ENCODE peak calls at places on chromosome 18, in ten cellular contexts. X is NCI-H345; V is LoVo; L is kidney tubule cell; R is CD4-positive, alpha-beta T cell; H is OCI-M1; F is cardiac muscle cell; M is AG20443; D is stimulated activated CD8-positive, alpha-beta memory T cell treated with anti-CD3 and anti-CD28 coated beads, Interleukin-2, amount 100 ng/mL, for 48 hours; N is upper lobe of right lung. K is an unnamed sample.

GRCh38 chr18:21141678-21142422 is 30.2 kb upstream of the ROCK1 start:
- DNase-seq in X (no peak), V (no peak), L (no peak), R (no peak), H (no peak), F (peak), M (peak), D (no peak), N (no peak), K (no peak)

GRCh38 chr18:40932862-40933261 is 1022.2 kb upstream of the PIK3C3 start:
- DNase-seq in X (no peak), V (no peak), L (no peak), R (no peak), H (no peak), F (no peak), M (no peak), D (no peak), N (no peak), K (no peak)

GRCh38 chr18:53798516-53798915 is 426.0 kb downstream of the MBD2 start:
- DNase-seq in X (no peak), V (no peak), L (no peak), R (no peak), H (peak), F (no peak), M (no peak), D (no peak), N (no peak), K (no peak)

GRCh38 chr18:7950380-7951143 is 383.4 kb downstream of the PTPRM start:
- DNase-seq in X (no peak), V (peak), L (peak), R (no peak), H (no peak), F (no peak), M (peak), D (no peak), N (no peak), K (no peak)

GRCh38 chr18:666177-666576 is 8.7 kb downstream of the TYMS start:
- DNase-seq in X (no peak), V (no peak), L (no peak), R (no peak), H (peak), F (peak), M (no peak), D (no peak), N (no peak), K (no peak)

GRCh38 chr18:35389095-35389618 is 12.0 kb upstream of the ZNF396 start:
- DNase-seq in X (peak), V (no peak), L (peak), R (no peak), H (no peak), F (no peak), M (peak), D (no peak), N (no peak), K (no peak)

GRCh38 chr18:48667276-48668254 is 128.7 kb downstream of the CTIF start:
- DNase-seq in X (peak), V (no peak), L (peak), R (no peak), H (no peak), F (peak), M (no peak), D (no peak), N (peak), K (no peak)

GRCh38 chr18:75053028-75053624 is 155.8 kb downstream of the PTGR3 start:
- DNase-seq in X (no peak), V (no peak), L (no peak), R (no peak), H (no peak), F (no peak), M (no peak), D (no peak), N (peak), K (no peak)

GRCh38 chr18:49797995-49798394 is 15.3 kb downstream of the ACAA2 start:
- DNase-seq in X (no peak), V (no peak), L (no peak), R (no peak), H (no peak), F (no peak), M (no peak), D (no peak), N (no peak), K (no peak)

GRCh38 chr18:5275872-5276271 is 19.7 kb downstream of the ZBTB14 start:
- DNase-seq in X (no peak), V (no peak), L (no peak), R (no peak), H (no peak), F (no peak), M (no peak), D (no peak), N (no peak), K (no peak)

GRCh38 chr18:78238404-78239089 is 741.1 kb upstream of the SALL3 start:
- DNase-seq in X (no peak), V (no peak), L (no peak), R (no peak), H (no peak), F (peak), M (no peak), D (no peak), N (no peak), K (no peak)

GRCh38 chr18:37419272-37419671 is 146.3 kb downstream of the CELF4 start:
- DNase-seq in X (no peak), V (peak), L (peak), R (no peak), H (no peak), F (no peak), M (peak), D (no peak), N (no peak), K (no peak)

GRCh38 chr18:35408843-35409261 is 31.7 kb upstream of the ZNF396 start:
- DNase-seq in X (no peak), V (peak), L (no peak), R (no peak), H (no peak), F (no peak), M (no peak), D (no peak), N (peak), K (no peak)

GRCh38 chr18:42882146-42882545 is 233.3 kb downstream of the RIT2 start:
- DNase-seq in X (no peak), V (no peak), L (no peak), R (no peak), H (peak), F (no peak), M (no peak), D (no peak), N (no peak), K (no peak)

GRCh38 chr18:50398947-50399346 is 24.1 kb downstream of the SKA1 start:
- DNase-seq in X (no peak), V (no peak), L (no peak), R (no peak), H (no peak), F (no peak), M (no peak), D (no peak), N (no peak), K (no peak)

GRCh38 chr18:64208531-64208930 is 59.6 kb upstream of the LINC00305 start:
- DNase-seq in X (no peak), V (no peak), L (no peak), R (no peak), H (no peak), F (no peak), M (no peak), D (no peak), N (no peak), K (no peak)

GRCh38 chr18:6979954-6980353 is 137.6 kb downstream of the LAMA1 start:
- DNase-seq in X (no peak), V (no peak), L (no peak), R (no peak), H (no peak), F (no peak), M (no peak), D (no peak), N (no peak), K (no peak)

GRCh38 chr18:23626451-23627279 is 36.0 kb downstream of the ANKRD29 start:
- DNase-seq in X (no peak), V (peak), L (peak), R (no peak), H (peak), F (no peak), M (no peak), D (no peak), N (no peak), K (no peak)

GRCh38 chr18:45384137-45384998 is 230.9 kb upstream of the SLC14A2 start:
- DNase-seq in X (peak), V (peak), L (peak), R (no peak), H (peak), F (peak), M (peak), D (peak), N (no peak), K (peak)

GRCh38 chr18:36469471-36469870 is 172.0 kb downstream of the FHOD3 start:
- DNase-seq in X (peak), V (no peak), L (no peak), R (no peak), H (no peak), F (no peak), M (no peak), D (no peak), N (no peak), K (no peak)

GRCh38 chr18:60069145-60069544 is 169.3 kb downstream of the PMAIP1 start:
- DNase-seq in X (no peak), V (no peak), L (no peak), R (no peak), H (no peak), F (no peak), M (no peak), D (no peak), N (no peak), K (no peak)

GRCh38 chr18:42261731-42262130 is 306.7 kb downstream of the PIK3C3 start:
- DNase-seq in X (no peak), V (no peak), L (peak), R (no peak), H (no peak), F (no peak), M (no peak), D (no peak), N (no peak), K (no peak)

GRCh38 chr18:68803371-68803770 is 5.5 kb downstream of the CCDC102B start:
- DNase-seq in X (no peak), V (no peak), L (peak), R (no peak), H (no peak), F (no peak), M (peak), D (no peak), N (peak), K (no peak)

GRCh38 chr18:13500227-13500865 is 226.0 kb downstream of the FAM210A start:
- DNase-seq in X (peak), V (no peak), L (peak), R (no peak), H (no peak), F (peak), M (peak), D (no peak), N (no peak), K (no peak)